ENCODE peak calls at places on chromosome X, in eight cellular contexts. One of them, this sample, is unnamed.

GRCh38 chrX:25721564-25721963 is 416.6 kb upstream of the MAGEB18 start:
- DNase-seq in NCI-H1105: peak
- DNase-seq in AG08396: no peak
- DNase-seq in amygdala: no peak
- DNase-seq in endothelial cell: no peak
- DNase-seq in kidney tubule cell: peak
- DNase-seq in activated CD8-positive, alpha-beta T cell treated with anti-CD3 and anti-CD28 coated beads, Interleukin-2, amount 10 ng/mL, durations not matched to agents 7 days and 5 days: no peak
- DNase-seq in T-helper 9 cell: no peak
- DNase-seq in this sample: peak

GRCh38 chrX:153539171-153539978 is 21.9 kb downstream of the ATP2B3 start:
- DNase-seq in NCI-H1105: no peak
- DNase-seq in AG08396: peak
- DNase-seq in amygdala: peak
- DNase-seq in endothelial cell: peak
- DNase-seq in kidney tubule cell: peak
- DNase-seq in activated CD8-positive, alpha-beta T cell treated with anti-CD3 and anti-CD28 coated beads, Interleukin-2, amount 10 ng/mL, durations not matched to agents 7 days and 5 days: peak
- DNase-seq in T-helper 9 cell: peak
- DNase-seq in this sample: peak

GRCh38 chrX:129823115-129823514 is 20.6 kb downstream of the ZDHHC9 start:
- DNase-seq in NCI-H1105: no peak
- DNase-seq in AG08396: peak
- DNase-seq in amygdala: no peak
- DNase-seq in endothelial cell: peak
- DNase-seq in kidney tubule cell: peak
- DNase-seq in activated CD8-positive, alpha-beta T cell treated with anti-CD3 and anti-CD28 coated beads, Interleukin-2, amount 10 ng/mL, durations not matched to agents 7 days and 5 days: peak
- DNase-seq in T-helper 9 cell: peak
- DNase-seq in this sample: no peak

GRCh38 chrX:123976671-123977316 is 15.3 kb downstream of the STAG2 start:
- DNase-seq in NCI-H1105: no peak
- DNase-seq in AG08396: no peak
- DNase-seq in amygdala: no peak
- DNase-seq in endothelial cell: no peak
- DNase-seq in kidney tubule cell: peak
- DNase-seq in activated CD8-positive, alpha-beta T cell treated with anti-CD3 and anti-CD28 coated beads, Interleukin-2, amount 10 ng/mL, durations not matched to agents 7 days and 5 days: no peak
- DNase-seq in T-helper 9 cell: no peak
- DNase-seq in this sample: no peak

GRCh38 chrX:143873343-143873742 is 10.5 kb upstream of the UBE2NL start:
- DNase-seq in NCI-H1105: no peak
- DNase-seq in AG08396: peak
- DNase-seq in amygdala: no peak
- DNase-seq in endothelial cell: no peak
- DNase-seq in kidney tubule cell: peak
- DNase-seq in activated CD8-positive, alpha-beta T cell treated with anti-CD3 and anti-CD28 coated beads, Interleukin-2, amount 10 ng/mL, durations not matched to agents 7 days and 5 days: no peak
- DNase-seq in T-helper 9 cell: no peak
- DNase-seq in this sample: no peak

GRCh38 chrX:110402091-110402854 is 43.6 kb downstream of the RTL9 start:
- DNase-seq in NCI-H1105: no peak
- DNase-seq in AG08396: peak
- DNase-seq in amygdala: no peak
- DNase-seq in endothelial cell: no peak
- DNase-seq in kidney tubule cell: peak
- DNase-seq in activated CD8-positive, alpha-beta T cell treated with anti-CD3 and anti-CD28 coated beads, Interleukin-2, amount 10 ng/mL, durations not matched to agents 7 days and 5 days: no peak
- DNase-seq in T-helper 9 cell: no peak
- DNase-seq in this sample: no peak

GRCh38 chrX:80879916-80880315 is 70.2 kb upstream of the BRWD3 start:
- DNase-seq in NCI-H1105: no peak
- DNase-seq in AG08396: peak
- DNase-seq in amygdala: no peak
- DNase-seq in endothelial cell: no peak
- DNase-seq in kidney tubule cell: no peak
- DNase-seq in activated CD8-positive, alpha-beta T cell treated with anti-CD3 and anti-CD28 coated beads, Interleukin-2, amount 10 ng/mL, durations not matched to agents 7 days and 5 days: no peak
- DNase-seq in T-helper 9 cell: no peak
- DNase-seq in this sample: no peak

GRCh38 chrX:14851526-14851925 is 21.3 kb downstream of the FANCB start:
- DNase-seq in NCI-H1105: no peak
- DNase-seq in AG08396: no peak
- DNase-seq in amygdala: no peak
- DNase-seq in endothelial cell: no peak
- DNase-seq in kidney tubule cell: no peak
- DNase-seq in activated CD8-positive, alpha-beta T cell treated with anti-CD3 and anti-CD28 coated beads, Interleukin-2, amount 10 ng/mL, durations not matched to agents 7 days and 5 days: no peak
- DNase-seq in T-helper 9 cell: no peak
- DNase-seq in this sample: no peak